ENCODE peak calls at places on chromosomes 3 and 15, in four cellular contexts. G, B, V and P are unnamed samples.

GRCh38 chr3:182795383-182795782 is 2.1 kb downstream of the ATP11B start:
- DNase-seq in G (no peak), V (no peak), B (no peak), P (no peak)

GRCh38 chr3:184380210-184380626 is 364 bp downstream of the CHRD start:
- DNase-seq in V (peak; percentile 21), G (no peak), B (peak; percentile 91), P (peak; percentile 79)

GRCh38 chr3:172355836-172356235 is 92.4 kb downstream of the GHSR start:
- DNase-seq in V (no peak), G (no peak), B (no peak), P (no peak)

GRCh38 chr3:51675201-51675611 is 4.2 kb downstream of the TEX264 start:
- DNase-seq in B (no peak), G (no peak), V (no peak), P (no peak)

GRCh38 chr15:31328425-31328998 is 1.9 kb downstream of the KLF13 start:
- DNase-seq in V (no peak), G (no peak), B (peak; percentile 72), P (no peak)

GRCh38 chr3:194219826-194220407 is 84.0 kb downstream of the HES1 start:
- DNase-seq in V (no peak), G (no peak), B (no peak), P (no peak)

GRCh38 chr3:33936171-33936920 is 137.9 kb downstream of the PDCD6IP start:
- DNase-seq in B (no peak), G (no peak), V (no peak), P (no peak)

GRCh38 chr3:176697284-176697889 is 499.9 kb downstream of the TBL1XR1 start:
- DNase-seq in V (no peak), B (no peak), G (no peak), P (no peak)

GRCh38 chr15:60006203-60006782 is 2.2 kb downstream of the FOXB1 start:
- DNase-seq in B (peak; percentile 40), G (no peak), V (no peak), P (no peak)

GRCh38 chr15:78263907-78264303 is 457 bp upstream of the DNAJA4 start:
- DNase-seq in G (no peak), V (no peak), B (no peak), P (no peak)
- TF ChIP-seq TCF12 in G (no peak), V (no peak), B (no peak), P (no peak)

GRCh38 chr3:70990190-70990589 is 593.3 kb downstream of the FOXP1 start:
- DNase-seq in V (no peak), G (no peak), B (no peak), P (no peak)
- TF ChIP-seq TCF12 in V (no peak), G (no peak), B (no peak), P (no peak)

GRCh38 chr3:45054196-45054857 is 28.2 kb downstream of the CLEC3B start:
- DNase-seq in G (no peak), B (no peak), V (no peak), P (no peak)

GRCh38 chr3:45056608-45057301 is 30.7 kb downstream of the CLEC3B start:
- DNase-seq in B (no peak), V (no peak), G (no peak), P (no peak)

GRCh38 chr3:45057557-45057956 is 31.5 kb downstream of the CLEC3B start:
- DNase-seq in V (no peak), G (no peak), B (no peak), P (no peak)

GRCh38 chr3:45055032-45055410 is 28.9 kb downstream of the CLEC3B start:
- DNase-seq in V (no peak), G (no peak), B (no peak), P (no peak)

DNA sequence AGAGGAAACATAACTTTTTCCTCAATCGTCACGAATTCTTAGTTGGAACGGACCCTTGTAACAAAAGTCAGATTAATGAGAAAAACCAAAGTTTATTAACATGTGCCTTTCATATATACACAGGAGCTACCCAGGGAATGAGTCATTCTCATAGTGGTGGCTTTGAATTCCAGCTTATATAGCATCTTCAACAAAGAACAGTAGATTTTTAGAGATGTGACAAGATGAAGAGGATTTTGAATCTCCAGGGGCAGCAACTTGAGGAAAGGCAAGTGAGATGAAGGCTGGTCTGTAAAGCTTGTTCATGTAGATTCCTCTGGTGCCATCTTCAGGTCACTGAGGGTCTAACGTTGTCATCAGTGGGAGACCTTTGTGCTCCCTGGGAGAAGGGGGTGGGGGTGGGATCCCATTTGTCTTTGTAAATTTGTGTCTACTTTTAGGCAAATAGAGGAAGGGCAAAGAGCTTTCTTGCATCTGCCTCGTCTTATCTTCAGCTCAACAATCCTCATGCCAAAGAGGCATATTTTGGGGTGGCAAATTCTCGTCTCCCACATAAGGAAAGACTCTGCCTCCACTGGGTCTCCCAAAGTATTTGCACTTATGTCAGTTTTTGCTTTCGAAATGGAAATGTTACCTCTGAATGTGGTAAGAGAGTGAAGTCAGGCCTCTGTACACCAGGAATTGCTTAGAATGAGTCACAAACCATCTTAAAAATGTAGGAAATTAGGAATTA is 29.5 kb downstream of the CLEC3B start:
- DNase-seq in G (no peak), V (peak; percentile 65), B (peak; percentile 59), P (no peak)
- TF ChIP-seq TCF12 in G (no peak), V (no peak), B (peak; percentile 7), P (no peak)

DNA sequence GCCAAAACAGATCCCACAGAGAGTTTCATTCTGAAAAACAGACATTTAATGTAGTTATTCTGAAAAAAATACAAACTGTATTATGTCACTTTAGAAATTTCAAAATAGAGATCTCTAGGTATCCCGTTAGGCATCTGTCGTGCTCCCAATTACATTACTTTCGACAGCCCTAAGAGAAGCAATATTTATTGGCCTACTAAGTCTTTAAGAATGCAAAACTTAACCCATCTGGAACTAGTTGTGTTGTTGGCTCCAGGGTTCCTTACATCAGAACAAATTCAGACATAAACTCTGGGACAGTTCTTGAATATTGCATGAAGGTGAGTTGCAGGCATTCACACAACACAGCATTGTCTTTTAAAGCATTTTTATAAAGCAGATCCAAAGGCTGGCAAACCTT is 498.5 kb downstream of the FHIT start:
- DNase-seq in G (no peak), V (no peak), B (no peak), P (no peak)
- TF ChIP-seq TCF12 in G (no peak), V (no peak), B (peak; percentile 90), P (no peak)

GRCh38 chr3:58955308-58955707 is 94.5 kb downstream of the CFAP20DC start:
- DNase-seq in B (no peak), G (no peak), V (no peak), P (no peak)
- TF ChIP-seq TCF12 in B (no peak), G (no peak), V (no peak), P (no peak)

DNA sequence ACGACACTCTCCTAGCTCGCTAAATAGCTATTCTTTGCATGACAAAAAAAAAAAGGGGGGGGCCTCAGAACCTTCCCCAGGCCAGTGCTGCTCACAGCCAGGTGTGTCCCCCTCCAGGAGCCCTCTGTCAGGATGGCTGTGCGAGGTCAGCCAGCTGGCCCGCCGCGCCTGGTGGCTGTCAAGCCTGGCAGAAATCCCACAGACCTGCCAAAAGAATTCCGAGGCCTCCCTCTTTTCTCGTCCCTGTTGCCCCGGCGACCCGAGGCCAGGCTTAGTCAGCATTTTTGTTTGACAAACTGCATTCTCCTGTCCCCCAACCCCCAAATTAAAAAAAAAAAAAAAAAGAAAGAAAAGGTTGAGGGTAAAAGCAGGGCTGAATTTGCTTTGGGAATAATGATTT is 61.9 kb downstream of the TM4SF4 start:
- DNase-seq in V (no peak), B (peak; percentile 27), G (no peak), P (no peak)
- TF ChIP-seq TCF12 in V (no peak), B (peak; percentile 70), G (no peak), P (peak; percentile 78)

DNA sequence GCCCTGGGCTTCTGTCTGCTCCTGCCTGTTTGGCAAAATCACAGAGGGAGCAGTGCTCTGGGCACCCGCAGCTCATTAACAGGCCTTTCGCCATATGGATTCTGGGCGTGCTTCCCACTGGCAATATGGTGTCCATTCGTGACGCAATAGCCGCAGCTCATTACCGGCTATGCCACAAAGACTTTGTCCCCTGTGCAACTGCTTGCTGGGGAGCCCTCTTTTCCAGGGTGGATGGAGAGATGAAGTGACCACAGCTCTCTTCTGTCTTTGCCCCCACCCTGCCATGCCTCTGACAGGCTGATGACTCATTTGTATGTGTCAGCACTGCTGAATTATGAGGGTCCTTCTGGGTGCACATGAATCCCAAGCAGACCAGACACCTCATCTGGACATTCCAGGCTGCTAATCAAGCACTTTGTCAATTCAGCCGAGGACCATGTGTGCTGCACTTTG is 214.3 kb upstream of the FEZF2 start:
- DNase-seq in B (peak; percentile 52), G (no peak), V (no peak), P (no peak)
- TF ChIP-seq TCF12 in B (peak; percentile 99), G (no peak), V (no peak), P (no peak)